ENCODE peak calls at places on chromosomes 4 and X, in five cellular contexts. X is AG08396, Z is tibial artery, H is T-helper 2 cell, G is mesenchymal stem cell. V is an unnamed sample.

GRCh38 chr4:91622925-91623600 is 680.7 kb upstream of the GRID2 start:
- DNase-seq in X (no peak), Z (no peak), H (no peak), G (no peak), V (no peak)

GRCh38 chr4:5996641-5997040 is 21.6 kb downstream of the C4orf50 start:
- DNase-seq in X (no peak), Z (no peak), H (no peak), G (no peak), V (no peak)

GRCh38 chr4:128471576-128471975 is 184.0 kb upstream of the PGRMC2 start:
- DNase-seq in X (no peak), Z (no peak), H (no peak), G (peak; percentile 26), V (no peak)

GRCh38 chr4:174999407-174999806 is 81.2 kb downstream of the ADAM29 start:
- DNase-seq in X (no peak), Z (no peak), H (no peak), G (peak; percentile 4), V (no peak)

GRCh38 chrX:136910565-136911040 is 30.1 kb upstream of the RBMX start:
- DNase-seq in X (no peak), Z (no peak), H (no peak), G (peak; percentile 3), V (no peak)

GRCh38 chrX:2538016-2538415 is 37.2 kb upstream of the DHRSX start:
- DNase-seq in X (no peak), Z (no peak), H (no peak), G (no peak), V (no peak)

GRCh38 chr4:150067859-150068258 is 10.4 kb upstream of the DCLK2 start:
- DNase-seq in X (no peak), Z (no peak), H (no peak), G (no peak), V (no peak)

GRCh38 chrX:1147641-1148515 is 64.6 kb downstream of the CRLF2 start:
- DNase-seq in X (no peak), Z (peak; percentile 51), H (no peak), G (no peak), V (no peak)

GRCh38 chrX:152638443-152638904 is 779 bp downstream of the GABRQ start:
- DNase-seq in X (no peak), Z (no peak), H (no peak), G (no peak), V (no peak)

GRCh38 chrX:109927663-109928273 is 75.1 kb upstream of the TMEM164 start:
- DNase-seq in X (no peak), Z (no peak), H (no peak), G (no peak), V (peak; percentile 48)

V was measured in gastrocnemius medialis.